ENCODE peak calls at places on chromosomes 2 and 18, in six cellular contexts. R, K, H, I, F and S are unnamed samples.

GRCh38 chr2:144523606-144524131 is 3.8 kb upstream of the ZEB2 start:
- DNase-seq in R (no peak), K (no peak), H (no peak), I (no peak), F (no peak), S (no peak)

GRCh38 chr2:67186871-67187270 is 210.3 kb upstream of the ETAA1 start:
- DNase-seq in R (no peak), K (no peak), H (no peak), I (no peak), F (no peak), S (no peak)

GRCh38 chr2:26333286-26333685 is 12.7 kb upstream of the SELENOI start:
- DNase-seq in R (no peak), K (no peak), H (no peak), I (no peak), F (no peak), S (no peak)

GRCh38 chr2:8575810-8576423 is 105.9 kb upstream of the ID2 start:
- DNase-seq in R (no peak), K (no peak), H (no peak), I (peak; percentile 33), F (no peak), S (no peak)

GRCh38 chr2:100806550-100806949 is 13.4 kb upstream of the NPAS2 start:
- DNase-seq in R (no peak), K (no peak), H (no peak), I (no peak), F (no peak), S (no peak)

GRCh38 chr2:136310005-136310495 is 192.1 kb upstream of the CXCR4 start:
- DNase-seq in R (no peak), K (no peak), H (no peak), I (no peak), F (no peak), S (no peak)

GRCh38 chr2:19868705-19869550 is 32.9 kb downstream of the TTC32 start:
- DNase-seq in R (no peak), K (peak; percentile 19), H (peak; percentile 62), I (no peak), F (no peak), S (no peak)

GRCh38 chr2:598043-598802 is 79.0 kb downstream of the TMEM18 start:
- DNase-seq in R (no peak), K (no peak), H (no peak), I (no peak), F (no peak), S (no peak)

GRCh38 chr2:134217924-134218323 is 35.9 kb upstream of the MGAT5 start:
- DNase-seq in R (no peak), K (peak; percentile 93), H (no peak), I (no peak), F (no peak), S (no peak)

GRCh38 chr18:35827275-35827929 is 145.1 kb upstream of the RMP24 start:
- DNase-seq in R (no peak), K (no peak), H (no peak), I (no peak), F (no peak), S (no peak)

GRCh38 chr2:37011126-37011525 is 44.8 kb upstream of the STRN start:
- DNase-seq in R (no peak), K (no peak), H (no peak), I (no peak), F (no peak), S (no peak)

GRCh38 chr2:26068602-26069298 is 34.9 kb downstream of the RAB10 start:
- DNase-seq in R (peak; percentile 68), K (peak; percentile 89), H (peak; percentile 45), I (no peak), F (no peak), S (no peak)

GRCh38 chr2:27973592-27973991 is 83.1 kb downstream of the BABAM2 start:
- DNase-seq in R (no peak), K (peak; percentile 62), H (no peak), I (no peak), F (no peak), S (no peak)

GRCh38 chr2:60551241-60552095 is 2.0 kb downstream of the BCL11A start:
- DNase-seq in R (peak; percentile 26), K (peak; percentile 32), H (no peak), I (no peak), F (no peak), S (no peak)

GRCh38 chr18:72692086-72692485 is 147.9 kb upstream of the CBLN2 start:
- DNase-seq in R (no peak), K (no peak), H (no peak), I (no peak), F (no peak), S (no peak)

GRCh38 chr2:195466427-195466826 is 190.6 kb upstream of the SLC39A10 start:
- DNase-seq in R (no peak), K (no peak), H (no peak), I (no peak), F (no peak), S (no peak)

GRCh38 chr2:240713928-240714746 is 22.5 kb downstream of the AQP12A start:
- DNase-seq in R (no peak), K (no peak), H (no peak), I (no peak), F (no peak), S (no peak)

GRCh38 chr2:120253021-120253882 is 600 bp downstream of the RALB start:
- DNase-seq in R (peak; percentile 70), K (peak; percentile 78), H (peak; percentile 15), I (peak; percentile 75), F (peak; percentile 71), S (peak; percentile 91)

GRCh38 chr2:31606511-31606910 is 25.8 kb upstream of the SRD5A2 start:
- DNase-seq in R (no peak), K (no peak), H (no peak), I (no peak), F (no peak), S (no peak)

GRCh38 chr2:42777883-42778805 is 14.2 kb upstream of the OXER1 start:
- DNase-seq in R (peak; percentile 18), K (peak; percentile 12), H (no peak), I (no peak), F (no peak), S (no peak)

GRCh38 chr2:121529439-121530209 is 1.1 kb upstream of the RNU4ATAC start:
- DNase-seq in R (peak; percentile 20), K (peak; percentile 57), H (no peak), I (peak; percentile 52), F (peak; percentile 70), S (peak; percentile 79)

GRCh38 chr2:141557329-141558098 is 573.3 kb downstream of the LRP1B start:
- DNase-seq in R (peak; percentile 10), K (peak; percentile 100), H (no peak), I (no peak), F (no peak), S (no peak)

GRCh38 chr2:124476291-124476690 is 451.2 kb downstream of the CNTNAP5 start:
- DNase-seq in R (no peak), K (peak; percentile 72), H (no peak), I (no peak), F (no peak), S (no peak)